ENCODE peak calls at places on chromosomes 1 and 21, in six cellular contexts. D is amniotic stem cell; Q is stimulated activated CD4-positive, alpha-beta T cell treated with anti-CD3 and anti-CD28 coated beads, Interleukin-1b, Interleukin-23, amount 100 ng/mL, for 24 hours; T is NAMALWA; L is T follicular helper cell; V is thoracic aorta. P is an unnamed sample.

GRCh38 chr1:36115931-36116330 is 9.1 kb downstream of the COL8A2 start:
- DNase-seq in D (no peak), Q (no peak), T (no peak), L (no peak), V (no peak), P (no peak)

GRCh38 chr1:209659909-209660308 is 7.7 kb upstream of the LAMB3 start:
- DNase-seq in D (no peak), Q (no peak), T (no peak), L (no peak), V (no peak), P (no peak)

GRCh38 chr1:182217967-182218366 is 156.5 kb upstream of the ZNF648 start:
- DNase-seq in D (no peak), Q (no peak), T (no peak), L (no peak), V (no peak), P (no peak)

GRCh38 chr21:23534833-23535232 is 2072.4 kb downstream of the MRPL39 start:
- DNase-seq in D (no peak), Q (no peak), T (no peak), L (no peak), V (no peak), P (no peak)

GRCh38 chr1:31238612-31238985 is 1.1 kb downstream of the NKAIN1 start:
- DNase-seq in D (no peak), Q (no peak), T (no peak), L (no peak), V (no peak), P (no peak)

GRCh38 chr1:51583532-51583931 is 33.4 kb upstream of the OSBPL9 start:
- DNase-seq in D (no peak), Q (no peak), T (no peak), L (no peak), V (peak), P (no peak)

GRCh38 chr1:112264553-112264952 is 131.5 kb upstream of the CTTNBP2NL start:
- DNase-seq in D (no peak), Q (no peak), T (no peak), L (no peak), V (no peak), P (no peak)

GRCh38 chr21:38819719-38820147 is 14.0 kb downstream of the ETS2 start:
- DNase-seq in D (no peak), Q (no peak), T (no peak), L (no peak), V (no peak), P (no peak)

GRCh38 chr1:235101558-235102258 is 26.9 kb downstream of the TOMM20 start:
- DNase-seq in D (no peak), Q (no peak), T (no peak), L (no peak), V (no peak), P (no peak)

GRCh38 chr1:64062529-64062928 is 140.9 kb upstream of the UBE2U start:
- DNase-seq in D (no peak), Q (no peak), T (no peak), L (no peak), V (no peak), P (no peak)

GRCh38 chr1:152466217-152466616 is 44.4 kb upstream of the LCE5A start:
- DNase-seq in D (no peak), Q (no peak), T (no peak), L (no peak), V (no peak), P (no peak)

GRCh38 chr21:26011292-26011940 is 159.2 kb downstream of the APP start:
- DNase-seq in D (no peak), Q (no peak), T (no peak), L (no peak), V (no peak), P (no peak)

GRCh38 chr1:222889445-222889844 is 74.6 kb downstream of the DISP1 start:
- DNase-seq in D (no peak), Q (no peak), T (no peak), L (no peak), V (no peak), P (no peak)

GRCh38 chr1:52365091-52365745 is 787 bp downstream of the CC2D1B start:
- DNase-seq in D (peak), Q (no peak), T (peak), L (no peak), V (peak), P (no peak)

GRCh38 chr21:46498335-46499050 is 39.8 kb downstream of the DIP2A start:
- DNase-seq in D (no peak), Q (no peak), T (no peak), L (no peak), V (no peak), P (no peak)

GRCh38 chr21:45209046-45209445 is 78.6 kb downstream of the POFUT2 start:
- DNase-seq in D (peak), Q (no peak), T (no peak), L (no peak), V (no peak), P (no peak)

GRCh38 chr21:34276711-34277425 is 86.9 kb upstream of the KCNE2 start:
- DNase-seq in D (no peak), Q (no peak), T (no peak), L (no peak), V (no peak), P (no peak)

GRCh38 chr1:107793896-107794440 is 171.0 kb downstream of the VAV3 start:
- DNase-seq in D (no peak), Q (no peak), T (no peak), L (no peak), V (no peak), P (no peak)

GRCh38 chr1:12087797-12088314 is 24.8 kb downstream of the TNFRSF8 start:
- DNase-seq in D (no peak), Q (no peak), T (no peak), L (no peak), V (no peak), P (peak)

GRCh38 chr1:230986976-230987375 is 8.1 kb downstream of the ARV1 start:
- DNase-seq in D (no peak), Q (no peak), T (no peak), L (no peak), V (no peak), P (no peak)

GRCh38 chr1:112359961-112360767 is 35.9 kb upstream of the CTTNBP2NL start:
- DNase-seq in D (no peak), Q (no peak), T (no peak), L (no peak), V (no peak), P (no peak)

GRCh38 chr1:167450843-167451242 is 67.5 kb downstream of the CD247 start:
- DNase-seq in D (no peak), Q (no peak), T (no peak), L (no peak), V (no peak), P (no peak)

GRCh38 chr1:97898948-97899347 is 21.9 kb downstream of the DPYD start:
- DNase-seq in D (no peak), Q (no peak), T (no peak), L (no peak), V (no peak), P (no peak)

GRCh38 chr21:25845729-25846256 is 111.0 kb downstream of the GABPA start:
- DNase-seq in D (no peak), Q (no peak), T (no peak), L (no peak), V (no peak), P (no peak)

GRCh38 chr1:47437518-47438320 is at the start of gene FOXD2:
- DNase-seq in D (peak), Q (peak), T (peak), L (peak), V (peak), P (peak)

GRCh38 chr1:10712568-10712967 is 83.9 kb downstream of the CASZ1 start:
- DNase-seq in D (no peak), Q (no peak), T (no peak), L (no peak), V (no peak), P (no peak)

GRCh38 chr1:102463328-102463727 is 466.6 kb upstream of the OLFM3 start:
- DNase-seq in D (no peak), Q (no peak), T (no peak), L (no peak), V (no peak), P (no peak)